ENCODE peak calls at places on chromosomes 6 and 20, in seven cellular contexts. H, T, V, O, K, Q and I are unnamed samples.

GRCh38 chr6:118579786-118580185 is 31.7 kb downstream of the PLN start:
- DNase-seq in Q (no peak), O (no peak), V (no peak), T (no peak), H (no peak), K (no peak), I (no peak)

GRCh38 chr20:38435555-38435939 is 419 bp upstream of the SNHG17 start:
- DNase-seq in Q (no peak), H (no peak), T (no peak), O (no peak), V (no peak), K (no peak), I (no peak)

GRCh38 chr6:140320081-140320798 is 945.8 kb upstream of the CITED2 start:
- DNase-seq in V (no peak), T (no peak), O (no peak), H (no peak), K (no peak), Q (no peak), I (no peak)

GRCh38 chr6:21587182-21587924 is 6.2 kb upstream of the SOX4 start:
- DNase-seq in O (no peak), H (no peak), Q (peak; percentile 78), K (peak; percentile 75), T (peak; percentile 61), V (peak; percentile 18), I (peak; percentile 61)

GRCh38 chr6:54451516-54451915 is 143.3 kb downstream of the TINAG start:
- DNase-seq in T (no peak), O (no peak), Q (no peak), V (no peak), K (no peak), H (no peak), I (no peak)

GRCh38 chr6:159716247-159717086 is 10.8 kb upstream of the WTAP start:
- DNase-seq in Q (peak; percentile 68), O (no peak), V (peak; percentile 88), K (peak; percentile 31), T (peak; percentile 42), H (peak; percentile 91), I (no peak)

GRCh38 chr6:138161434-138162103 is at the start of gene ARFGEF3:
- DNase-seq in H (no peak), T (peak; percentile 17), V (no peak), K (no peak), O (no peak), Q (peak; percentile 79), I (peak; percentile 72)

GRCh38 chr6:36117639-36118549 is 12.4 kb upstream of the MAPK13 start:
- DNase-seq in Q (no peak), T (no peak), V (no peak), O (no peak), K (no peak), H (no peak), I (no peak)

GRCh38 chr6:37514840-37515239 is 15.1 kb upstream of the CCDC167 start:
- DNase-seq in O (no peak), K (no peak), H (no peak), Q (peak; percentile 20), T (no peak), V (no peak), I (no peak)

GRCh38 chr6:119449253-119450156 is 99.9 kb upstream of the MAN1A1 start:
- DNase-seq in O (no peak), H (no peak), V (no peak), Q (no peak), T (no peak), K (no peak), I (no peak)

GRCh38 chr20:32929162-32929561 is 70.4 kb downstream of the EFCAB8 start:
- DNase-seq in Q (no peak), K (no peak), O (no peak), H (no peak), V (no peak), T (no peak), I (no peak)

GRCh38 chr6:163355471-163355991 is 59.0 kb upstream of the QKI start:
- DNase-seq in O (no peak), H (no peak), V (no peak), Q (no peak), T (no peak), K (no peak), I (peak; percentile 86)

GRCh38 chr6:14333556-14334305 is 216.2 kb downstream of the CD83 start:
- DNase-seq in V (no peak), K (no peak), O (no peak), Q (no peak), H (no peak), T (no peak), I (no peak)

GRCh38 chr6:109336221-109336955 is 45.9 kb downstream of the CD164 start:
- DNase-seq in Q (peak; percentile 81), K (no peak), O (no peak), T (peak; percentile 73), V (no peak), H (no peak), I (peak; percentile 40)

GRCh38 chr6:33142501-33142900 is 49.8 kb downstream of the COL11A2 start:
- DNase-seq in O (no peak), T (no peak), K (no peak), H (no peak), V (no peak), Q (no peak), I (no peak)

GRCh38 chr6:77450924-77451323 is 12.4 kb downstream of the HTR1B start:
- DNase-seq in O (no peak), Q (no peak), H (no peak), T (no peak), V (no peak), K (no peak), I (no peak)

GRCh38 chr20:63183422-63184146 is 32.3 kb downstream of the YTHDF1 start:
- DNase-seq in V (no peak), K (no peak), T (peak; percentile 54), O (no peak), H (no peak), Q (peak; percentile 42), I (no peak)

GRCh38 chr20:40689100-40689942 is at the start of gene MAFB:
- DNase-seq in H (peak; percentile 97), O (peak; percentile 65), T (peak; percentile 44), K (peak; percentile 91), Q (peak; percentile 91), V (peak; percentile 86), I (peak; percentile 93)

GRCh38 chr20:35318502-35319157 is 26.4 kb upstream of the FAM83C start:
- DNase-seq in Q (peak; percentile 65), T (peak; percentile 87), V (peak; percentile 58), H (no peak), O (no peak), K (no peak), I (no peak)
- TF ChIP-seq POLR2A in Q (peak; percentile 28), T (no peak), V (no peak), H (no peak), O (no peak), K (no peak), I (no peak)

DNA sequence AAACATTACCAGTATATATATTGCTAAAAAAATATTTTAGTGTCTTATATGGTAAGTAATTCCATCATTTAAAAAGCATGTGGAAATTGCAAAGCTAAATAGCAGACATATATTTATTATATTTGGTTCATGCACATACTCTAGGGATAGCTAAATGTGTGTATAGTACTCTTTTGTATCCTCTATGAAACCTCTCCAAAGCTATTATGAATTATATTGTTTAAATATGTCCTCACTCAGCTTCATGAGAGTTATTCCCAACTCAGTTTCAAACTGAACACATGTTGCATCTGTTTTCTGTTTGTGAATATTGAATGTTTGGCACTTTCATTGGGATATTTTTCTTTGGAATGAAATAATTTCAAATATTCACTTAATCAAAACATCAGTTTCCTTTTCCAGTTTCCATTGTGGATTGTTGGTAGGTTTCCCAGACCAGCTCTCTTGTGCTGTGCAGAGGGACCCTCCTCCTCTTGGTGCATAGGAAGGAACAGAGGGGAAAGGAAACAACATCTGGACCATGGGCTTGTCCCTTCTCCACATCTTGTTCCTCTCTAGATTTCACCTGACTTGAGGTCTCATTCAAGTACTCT is 46.7 kb downstream of the HDAC2 start:
- DNase-seq in O (no peak), H (no peak), V (no peak), K (no peak), Q (no peak), T (no peak), I (peak; percentile 22)
- TF ChIP-seq CTCF in O (no peak), H (no peak), V (no peak), K (no peak), Q (no peak), T (no peak), I (no peak)

DNA sequence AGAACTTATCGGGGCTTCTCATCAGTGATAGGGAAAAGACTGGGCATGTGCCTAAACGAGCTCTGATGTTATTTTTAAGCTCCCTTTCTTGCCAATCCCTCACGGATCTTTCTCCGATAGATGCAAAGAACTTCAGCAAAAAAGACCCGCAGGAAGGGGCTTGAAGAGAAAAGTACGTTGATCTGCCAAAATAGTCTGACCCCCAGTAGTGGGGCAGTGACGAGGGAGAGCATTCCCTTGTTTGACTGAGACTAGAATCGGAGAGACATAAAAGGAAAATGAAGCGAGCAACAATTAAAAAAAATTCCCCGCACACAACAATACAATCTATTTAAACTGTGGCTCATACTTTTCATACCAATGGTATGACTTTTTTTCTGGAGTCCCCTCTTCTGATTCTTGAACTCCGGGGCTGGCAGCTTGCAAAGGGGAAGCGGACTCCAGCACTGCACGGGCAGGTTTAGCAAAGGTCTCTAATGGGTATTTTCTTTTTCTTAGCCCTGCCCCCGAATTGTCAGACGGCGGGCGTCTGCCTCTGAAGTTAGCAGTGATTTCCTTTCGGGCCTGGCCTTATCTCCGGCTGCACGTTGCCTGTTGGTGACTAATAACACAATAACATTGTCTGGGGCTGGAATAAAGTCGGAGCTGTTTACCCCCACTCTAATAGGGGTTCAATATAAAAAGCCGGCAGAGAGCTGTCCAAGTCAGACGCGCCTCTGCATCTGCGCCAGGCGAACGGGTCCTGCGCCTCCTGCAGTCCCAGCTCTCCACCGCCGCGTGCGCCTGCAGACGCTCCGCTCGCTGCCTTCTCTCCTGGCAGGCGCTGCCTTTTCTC is at the start of gene EDN1:
- DNase-seq in V (peak; percentile 25), H (no peak), O (peak; percentile 61), K (peak; percentile 40), Q (peak; percentile 82), T (peak; percentile 93), I (peak; percentile 74)
- TF ChIP-seq POLR2A in V (peak; percentile 48), H (no peak), O (no peak), K (peak; percentile 23), Q (peak; percentile 78), T (peak; percentile 96), I (no peak)

DNA sequence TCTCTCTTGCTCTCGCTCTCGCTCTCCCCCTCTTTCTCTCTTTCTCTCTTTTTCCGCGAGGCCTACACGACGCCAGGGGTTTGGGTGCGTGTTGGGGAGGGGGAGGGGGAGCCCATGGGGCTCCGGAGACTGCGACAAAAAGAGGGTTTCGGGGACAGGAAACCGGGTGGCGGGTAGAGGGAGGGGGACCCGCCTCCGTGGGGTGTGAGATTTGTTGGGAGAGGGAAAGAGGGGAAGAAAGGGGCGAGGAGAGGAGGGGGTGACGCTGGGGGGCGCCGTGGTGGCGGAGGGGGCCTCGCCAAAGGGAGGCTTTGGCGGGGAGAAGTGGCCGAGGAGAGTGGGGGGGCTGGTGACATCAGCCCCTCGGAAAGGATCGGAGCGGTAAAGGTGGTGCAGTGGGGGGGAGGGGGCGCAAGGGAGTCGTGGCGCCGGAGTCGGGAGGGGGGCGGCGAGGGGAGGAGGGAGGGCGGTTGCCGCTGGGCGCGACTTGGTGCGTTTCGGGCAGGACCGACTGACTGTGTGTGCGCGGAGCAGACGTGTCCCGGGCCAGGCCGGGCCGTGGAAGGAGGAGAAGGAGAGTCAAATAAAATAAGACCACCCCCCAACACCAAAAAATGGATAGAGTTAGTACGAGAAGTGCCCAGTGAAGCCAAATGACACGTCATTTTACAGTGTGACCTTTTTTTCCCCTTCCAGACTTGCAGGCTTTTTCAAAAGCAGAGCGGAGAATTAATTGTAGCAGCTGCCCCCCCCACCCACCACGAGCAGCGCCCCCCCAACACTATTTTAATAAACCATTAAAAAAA is 39.8 kb downstream of the GNAS start:
- DNase-seq in Q (peak; percentile 73), H (no peak), O (no peak), V (peak; percentile 75), T (peak; percentile 80), K (peak; percentile 71), I (peak; percentile 88)
- TF ChIP-seq CTCF in Q (no peak), H (no peak), O (no peak), V (no peak), T (no peak), K (no peak), I (no peak)